ENCODE peak calls at places on chromosome 17, in six cellular contexts. One of them, this sample, is unnamed.

GRCh38 chr17:34178047-34178446 is 77.0 kb upstream of the CCL2 start:
- DNase-seq in K562: no peak
- DNase-seq in A673: no peak
- DNase-seq in GM23248: peak; percentile 34
- DNase-seq in neural progenitor cell: peak; percentile 52
- DNase-seq in mammary epithelial cell: no peak
- DNase-seq in this sample: peak; percentile 20

GRCh38 chr17:81926451-81927144 is 937 bp downstream of the MAFG start:
- DNase-seq in mammary epithelial cell: peak; percentile 53
- DNase-seq in neural progenitor cell: peak; percentile 85
- DNase-seq in A673: peak; percentile 68
- DNase-seq in GM23248: peak; percentile 88
- DNase-seq in K562: peak; percentile 82
- DNase-seq in this sample: peak; percentile 82

GRCh38 chr17:55157165-55157564 is 107.6 kb upstream of the HLF start:
- DNase-seq in mammary epithelial cell: peak; percentile 6
- DNase-seq in neural progenitor cell: no peak
- DNase-seq in GM23248: peak; percentile 18
- DNase-seq in A673: peak; percentile 37
- DNase-seq in K562: no peak
- DNase-seq in this sample: peak; percentile 84

GRCh38 chr17:78132086-78132676 is 1.6 kb downstream of the TMC8 start:
- DNase-seq in K562: no peak
- DNase-seq in mammary epithelial cell: no peak
- DNase-seq in A673: no peak
- DNase-seq in GM23248: no peak
- DNase-seq in neural progenitor cell: no peak
- DNase-seq in this sample: no peak

GRCh38 chr17:29124135-29124930 is 55.9 kb downstream of the MYO18A start:
- DNase-seq in A673: peak; percentile 87
- DNase-seq in GM23248: peak; percentile 89
- DNase-seq in K562: peak; percentile 69
- DNase-seq in mammary epithelial cell: peak; percentile 68
- DNase-seq in neural progenitor cell: peak; percentile 72
- DNase-seq in this sample: peak; percentile 69

GRCh38 chr17:72751746-72752145 is 340.7 kb downstream of the SLC39A11 start:
- DNase-seq in A673: no peak
- DNase-seq in GM23248: no peak
- DNase-seq in K562: no peak
- DNase-seq in neural progenitor cell: no peak
- DNase-seq in mammary epithelial cell: no peak
- DNase-seq in this sample: no peak

GRCh38 chr17:71765437-71765836 is 355.4 kb upstream of the SOX9 start:
- DNase-seq in GM23248: peak; percentile 12
- DNase-seq in mammary epithelial cell: no peak
- DNase-seq in neural progenitor cell: no peak
- DNase-seq in K562: no peak
- DNase-seq in A673: peak; percentile 12
- DNase-seq in this sample: peak; percentile 33

GRCh38 chr17:57625511-57625910 is 119.6 kb downstream of the CCDC182 start:
- DNase-seq in K562: no peak
- DNase-seq in neural progenitor cell: no peak
- DNase-seq in A673: no peak
- DNase-seq in mammary epithelial cell: no peak
- DNase-seq in GM23248: no peak
- DNase-seq in this sample: no peak

GRCh38 chr17:76659928-76660614 is 16.5 kb upstream of the ST6GALNAC1 start:
- DNase-seq in mammary epithelial cell: no peak
- DNase-seq in A673: no peak
- DNase-seq in K562: peak; percentile 69
- DNase-seq in GM23248: peak; percentile 48
- DNase-seq in neural progenitor cell: no peak
- DNase-seq in this sample: peak; percentile 16

GRCh38 chr17:38724337-38724988 is 5.7 kb upstream of the CISD3 start:
- DNase-seq in K562: no peak
- DNase-seq in mammary epithelial cell: no peak
- DNase-seq in GM23248: no peak
- DNase-seq in neural progenitor cell: no peak
- DNase-seq in A673: no peak
- DNase-seq in this sample: no peak

GRCh38 chr17:45428954-45429337 is 3.7 kb downstream of the ARHGAP27 start:
- DNase-seq in GM23248: no peak
- DNase-seq in K562: no peak
- DNase-seq in mammary epithelial cell: no peak
- DNase-seq in neural progenitor cell: no peak
- DNase-seq in A673: no peak
- DNase-seq in this sample: no peak

GRCh38 chr17:69223809-69224208 is 4.8 kb downstream of the ABCA10 start:
- DNase-seq in mammary epithelial cell: no peak
- DNase-seq in K562: no peak
- DNase-seq in A673: no peak
- DNase-seq in GM23248: peak; percentile 19
- DNase-seq in neural progenitor cell: no peak
- DNase-seq in this sample: peak; percentile 61

GRCh38 chr17:7354262-7354781 is 634 bp upstream of the TMEM95 start:
- DNase-seq in mammary epithelial cell: peak; percentile 100
- DNase-seq in GM23248: peak; percentile 87
- DNase-seq in neural progenitor cell: peak; percentile 62
- DNase-seq in A673: peak; percentile 43
- DNase-seq in K562: no peak
- DNase-seq in this sample: peak; percentile 33

GRCh38 chr17:17693253-17693954 is 12.1 kb downstream of the RAI1 start:
- DNase-seq in neural progenitor cell: peak; percentile 85
- DNase-seq in A673: peak; percentile 44
- DNase-seq in GM23248: peak; percentile 37
- DNase-seq in K562: no peak
- DNase-seq in mammary epithelial cell: peak; percentile 82
- DNase-seq in this sample: no peak

GRCh38 chr17:82443465-82444283 is 6.9 kb downstream of the CYBC1 start:
- DNase-seq in mammary epithelial cell: no peak
- DNase-seq in A673: no peak
- DNase-seq in K562: no peak
- DNase-seq in GM23248: no peak
- DNase-seq in neural progenitor cell: no peak
- DNase-seq in this sample: no peak

GRCh38 chr17:37291351-37291750 is 84.4 kb upstream of the C17orf78 start:
- DNase-seq in GM23248: no peak
- DNase-seq in A673: no peak
- DNase-seq in mammary epithelial cell: no peak
- DNase-seq in K562: no peak
- DNase-seq in neural progenitor cell: no peak
- DNase-seq in this sample: no peak

GRCh38 chr17:79843917-79844815 is 4.9 kb upstream of the CBX4 start:
- DNase-seq in GM23248: peak; percentile 87
- DNase-seq in neural progenitor cell: peak; percentile 88
- DNase-seq in mammary epithelial cell: peak; percentile 16
- DNase-seq in A673: no peak
- DNase-seq in K562: no peak
- DNase-seq in this sample: peak; percentile 72

GRCh38 chr17:16171613-16172012 is 43.7 kb downstream of the NCOR1 start:
- DNase-seq in K562: no peak
- DNase-seq in neural progenitor cell: no peak
- DNase-seq in GM23248: no peak
- DNase-seq in mammary epithelial cell: no peak
- DNase-seq in A673: no peak
- DNase-seq in this sample: no peak

GRCh38 chr17:55295411-55296170 is 30.8 kb downstream of the HLF start:
- DNase-seq in A673: peak; percentile 78
- DNase-seq in neural progenitor cell: peak; percentile 59
- DNase-seq in K562: peak; percentile 75
- DNase-seq in GM23248: peak; percentile 62
- DNase-seq in mammary epithelial cell: peak; percentile 51
- DNase-seq in this sample: peak; percentile 57

GRCh38 chr17:30379303-30380105 is 777 bp downstream of the CPD start:
- DNase-seq in neural progenitor cell: peak; percentile 49
- DNase-seq in GM23248: peak; percentile 40
- DNase-seq in A673: peak; percentile 14
- DNase-seq in mammary epithelial cell: no peak
- DNase-seq in K562: peak; percentile 25
- DNase-seq in this sample: no peak

GRCh38 chr17:30514895-30515596 is 37.8 kb downstream of the GOSR1 start:
- DNase-seq in neural progenitor cell: no peak
- DNase-seq in mammary epithelial cell: no peak
- DNase-seq in K562: no peak
- DNase-seq in A673: no peak
- DNase-seq in GM23248: no peak
- DNase-seq in this sample: no peak

GRCh38 chr17:4617090-4617489 is 24.4 kb downstream of the ALOX15 start:
- DNase-seq in mammary epithelial cell: no peak
- DNase-seq in neural progenitor cell: no peak
- DNase-seq in K562: no peak
- DNase-seq in GM23248: no peak
- DNase-seq in A673: no peak
- DNase-seq in this sample: no peak

GRCh38 chr17:4620531-4621101 is 20.9 kb downstream of the ALOX15 start:
- DNase-seq in K562: no peak
- DNase-seq in neural progenitor cell: no peak
- DNase-seq in A673: no peak
- DNase-seq in mammary epithelial cell: no peak
- DNase-seq in GM23248: no peak
- DNase-seq in this sample: no peak

GRCh38 chr17:4622375-4622774 is 19.1 kb downstream of the ALOX15 start:
- DNase-seq in GM23248: no peak
- DNase-seq in A673: no peak
- DNase-seq in K562: no peak
- DNase-seq in neural progenitor cell: no peak
- DNase-seq in mammary epithelial cell: no peak
- DNase-seq in this sample: no peak

GRCh38 chr17:4616456-4616855 is 25.0 kb downstream of the ALOX15 start:
- DNase-seq in GM23248: no peak
- DNase-seq in A673: no peak
- DNase-seq in K562: no peak
- DNase-seq in neural progenitor cell: no peak
- DNase-seq in mammary epithelial cell: no peak
- DNase-seq in this sample: no peak

DNA sequence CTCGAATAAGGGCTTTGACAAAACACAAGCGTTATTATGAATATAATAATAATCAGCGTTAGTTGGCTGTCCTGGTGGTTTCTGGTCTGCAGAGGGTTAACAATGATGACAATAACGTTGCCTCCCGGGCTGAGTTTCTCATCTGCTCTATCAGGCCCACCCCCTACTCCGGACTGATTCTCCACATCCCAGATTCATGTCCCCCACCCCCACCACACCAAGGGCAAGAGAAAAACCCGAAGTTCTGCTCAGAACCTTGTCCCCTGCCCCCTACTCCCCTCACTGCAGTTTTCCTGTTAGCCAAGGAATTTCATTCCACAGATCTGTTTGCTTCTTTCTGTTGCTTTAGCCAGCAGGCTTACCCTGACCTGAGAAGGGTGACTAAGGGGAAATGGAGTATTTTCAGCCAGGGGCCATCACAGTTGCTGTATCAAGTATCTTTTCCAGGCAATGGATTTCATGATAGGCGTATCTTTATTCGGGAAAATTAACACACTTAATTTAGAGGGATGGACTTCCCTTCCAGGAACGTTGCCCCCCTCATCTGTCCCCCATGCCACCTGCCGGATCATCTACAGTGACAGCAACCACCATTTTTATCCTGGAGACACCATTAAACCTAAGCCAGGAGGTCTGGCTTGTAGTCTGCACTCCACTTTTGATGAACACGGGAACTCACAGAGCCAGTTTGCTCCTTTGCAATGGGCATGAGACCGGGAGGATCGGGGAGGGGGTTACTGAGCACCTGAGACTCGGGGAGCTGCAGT is 23.7 kb downstream of the ALOX15 start:
- DNase-seq in mammary epithelial cell: no peak
- DNase-seq in GM23248: no peak
- DNase-seq in neural progenitor cell: no peak
- DNase-seq in K562: no peak
- DNase-seq in A673: no peak
- DNase-seq in this sample: no peak
- TF ChIP-seq EZH2 in mammary epithelial cell: no peak
- TF ChIP-seq EZH2 in GM23248: no peak
- TF ChIP-seq EZH2 in neural progenitor cell: no peak
- TF ChIP-seq EZH2 in K562: no peak
- TF ChIP-seq EZH2 in A673: no peak
- TF ChIP-seq EZH2 in this sample: no peak

GRCh38 chr17:64779344-64780095 is 117.4 kb upstream of the SMURF2 start:
- DNase-seq in K562: no peak
- DNase-seq in mammary epithelial cell: no peak
- DNase-seq in neural progenitor cell: peak; percentile 41
- DNase-seq in A673: no peak
- DNase-seq in GM23248: no peak
- DNase-seq in this sample: no peak

GRCh38 chr17:64777413-64778101 is 115.5 kb upstream of the SMURF2 start:
- DNase-seq in mammary epithelial cell: no peak
- DNase-seq in A673: no peak
- DNase-seq in K562: no peak
- DNase-seq in neural progenitor cell: peak; percentile 57
- DNase-seq in GM23248: no peak
- DNase-seq in this sample: no peak

GRCh38 chr17:64780096-64781012 is 118.2 kb upstream of the SMURF2 start:
- DNase-seq in GM23248: peak; percentile 51
- DNase-seq in A673: peak; percentile 78
- DNase-seq in K562: no peak
- DNase-seq in mammary epithelial cell: peak; percentile 45
- DNase-seq in neural progenitor cell: peak; percentile 89
- DNase-seq in this sample: peak; percentile 19

GRCh38 chr17:64778102-64778366 is 115.9 kb upstream of the SMURF2 start:
- DNase-seq in K562: no peak
- DNase-seq in mammary epithelial cell: no peak
- DNase-seq in A673: no peak
- DNase-seq in neural progenitor cell: no peak
- DNase-seq in GM23248: peak; percentile 15
- DNase-seq in this sample: no peak

GRCh38 chr17:64778367-64779290 is 116.5 kb upstream of the SMURF2 start:
- DNase-seq in K562: no peak
- DNase-seq in A673: peak; percentile 55
- DNase-seq in mammary epithelial cell: no peak
- DNase-seq in GM23248: peak; percentile 47
- DNase-seq in neural progenitor cell: peak; percentile 64
- DNase-seq in this sample: peak; percentile 13
- TF ChIP-seq EZH2 in K562: no peak
- TF ChIP-seq EZH2 in A673: peak; percentile 82
- TF ChIP-seq EZH2 in mammary epithelial cell: no peak
- TF ChIP-seq EZH2 in GM23248: peak; percentile 85
- TF ChIP-seq EZH2 in neural progenitor cell: peak; percentile 94
- TF ChIP-seq EZH2 in this sample: peak; percentile 92

GRCh38 chr17:2024572-2025219 is 438 bp downstream of the RTN4RL1 start:
- DNase-seq in K562: no peak
- DNase-seq in mammary epithelial cell: peak; percentile 32
- DNase-seq in neural progenitor cell: no peak
- DNase-seq in A673: no peak
- DNase-seq in GM23248: no peak
- DNase-seq in this sample: no peak
- TF ChIP-seq EZH2 in K562: no peak
- TF ChIP-seq EZH2 in mammary epithelial cell: no peak
- TF ChIP-seq EZH2 in neural progenitor cell: peak; percentile 65
- TF ChIP-seq EZH2 in A673: no peak
- TF ChIP-seq EZH2 in GM23248: peak; percentile 83
- TF ChIP-seq EZH2 in this sample: peak; percentile 6

DNA sequence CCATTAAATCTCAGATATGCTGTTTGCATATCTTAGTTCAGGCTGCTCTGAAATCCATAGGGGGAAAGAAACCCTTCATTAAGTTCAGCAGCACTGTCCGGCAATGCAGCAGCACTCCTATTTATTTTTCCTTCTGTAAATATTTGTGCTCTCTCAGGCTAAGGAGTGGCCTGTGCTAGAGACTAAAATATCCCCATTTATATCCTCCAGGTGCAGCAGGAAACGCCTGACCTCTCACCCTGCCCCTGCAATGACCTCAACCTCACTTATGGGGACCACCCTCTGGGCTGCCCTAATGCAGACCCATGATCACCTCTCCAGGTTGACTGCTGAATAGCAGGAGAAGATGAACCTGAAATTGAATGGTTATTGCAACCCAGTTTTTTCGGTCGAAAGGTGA is 165.0 kb upstream of the ELAC2 start:
- DNase-seq in GM23248: no peak
- DNase-seq in neural progenitor cell: no peak
- DNase-seq in mammary epithelial cell: no peak
- DNase-seq in A673: no peak
- DNase-seq in K562: no peak
- DNase-seq in this sample: no peak
- TF ChIP-seq EZH2 in GM23248: no peak
- TF ChIP-seq EZH2 in neural progenitor cell: no peak
- TF ChIP-seq EZH2 in mammary epithelial cell: no peak
- TF ChIP-seq EZH2 in A673: no peak
- TF ChIP-seq EZH2 in K562: no peak
- TF ChIP-seq EZH2 in this sample: no peak

This sample was measured in fibroblast of lung.